ENCODE peak calls at places on chromosome 12, in seven cellular contexts. F, W, B, Y, A, L and T are unnamed samples. For H3K27me3, the result is how much of the 10 kb centered on the place peaks cover.

GRCh38 chr12:45303955-45304354 is 88.1 kb downstream of the ANO6 start:
- DNase-seq in F (no peak), W (no peak), B (no peak), Y (no peak), A (no peak), L (no peak), T (no peak)

GRCh38 chr12:112842441-112842840 is 50.9 kb downstream of the RPH3A start:
- DNase-seq in F (no peak), W (no peak), B (no peak), Y (no peak), A (no peak), L (no peak), T (no peak)

GRCh38 chr12:79844693-79845092 is 90.2 kb downstream of the PPP1R12A start:
- DNase-seq in F (no peak), W (no peak), B (peak), Y (peak), A (no peak), L (no peak), T (no peak)

GRCh38 chr12:66203820-66204219 is 14.8 kb downstream of the IRAK3 start:
- DNase-seq in F (no peak), W (no peak), B (no peak), Y (no peak), A (no peak), L (no peak), T (no peak)

GRCh38 chr12:92769124-92769901 is 66.5 kb downstream of the PLEKHG7 start:
- DNase-seq in F (no peak), W (no peak), B (no peak), Y (no peak), A (no peak), L (no peak), T (no peak)

GRCh38 chr12:86256169-86256568 is at the start of gene MGAT4C:
- DNase-seq in F (no peak), W (no peak), B (no peak), Y (no peak), A (no peak), L (no peak), T (no peak)

GRCh38 chr12:92068441-92068840 is 77.2 kb downstream of the BTG1 start:
- DNase-seq in F (no peak), W (no peak), B (no peak), Y (no peak), A (no peak), L (no peak), T (peak)

GRCh38 chr12:67630373-67631088 is 18.0 kb upstream of the DYRK2 start:
- DNase-seq in F (peak), W (no peak), B (no peak), Y (no peak), A (no peak), L (no peak), T (peak)

GRCh38 chr12:93583993-93584392 is 11.5 kb downstream of the SOCS2 start:
- DNase-seq in F (no peak), W (no peak), B (no peak), Y (no peak), A (no peak), L (no peak), T (no peak)

GRCh38 chr12:6302621-6303020 is 7.9 kb upstream of the PLEKHG6 start:
- DNase-seq in F (no peak), W (no peak), B (no peak), Y (no peak), A (no peak), L (no peak), T (no peak)

DNA sequence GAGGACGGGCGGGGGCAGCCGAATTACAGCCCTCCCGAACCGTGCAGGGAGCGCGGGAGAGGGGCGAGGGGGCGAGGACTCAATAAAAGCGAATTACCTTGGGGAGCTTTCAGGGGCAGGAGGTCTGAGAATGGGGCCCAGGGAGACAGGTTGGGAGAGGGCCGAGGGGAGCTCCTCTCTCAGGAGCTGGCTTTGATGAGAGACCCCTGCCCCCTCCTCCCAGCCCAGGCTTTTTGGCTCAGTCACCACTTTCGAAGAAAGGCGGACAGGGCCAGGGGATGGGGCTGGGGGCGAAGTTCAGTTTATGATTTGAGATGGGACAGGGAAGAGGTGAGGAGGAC is 783 bp downstream of the HOXC9 start:
- DNase-seq in F (no peak), W (no peak), B (no peak), Y (no peak), A (no peak), L (no peak), T (no peak)
- H3K4me3 ChIP-seq in F (peak), W (peak), B (peak), Y (no peak), A (peak), L (no peak), T (no peak)

GRCh38 chr12:49094966-49095365 is 365 bp upstream of the DHH start:
- DNase-seq in F (no peak), W (no peak), B (no peak), Y (no peak), A (no peak), L (no peak), T (no peak)
- H3K27me3 ChIP-seq in F (under half), W (under half), B (under half), Y (under half), A (half or more), L (under half), T (under half)

DNA sequence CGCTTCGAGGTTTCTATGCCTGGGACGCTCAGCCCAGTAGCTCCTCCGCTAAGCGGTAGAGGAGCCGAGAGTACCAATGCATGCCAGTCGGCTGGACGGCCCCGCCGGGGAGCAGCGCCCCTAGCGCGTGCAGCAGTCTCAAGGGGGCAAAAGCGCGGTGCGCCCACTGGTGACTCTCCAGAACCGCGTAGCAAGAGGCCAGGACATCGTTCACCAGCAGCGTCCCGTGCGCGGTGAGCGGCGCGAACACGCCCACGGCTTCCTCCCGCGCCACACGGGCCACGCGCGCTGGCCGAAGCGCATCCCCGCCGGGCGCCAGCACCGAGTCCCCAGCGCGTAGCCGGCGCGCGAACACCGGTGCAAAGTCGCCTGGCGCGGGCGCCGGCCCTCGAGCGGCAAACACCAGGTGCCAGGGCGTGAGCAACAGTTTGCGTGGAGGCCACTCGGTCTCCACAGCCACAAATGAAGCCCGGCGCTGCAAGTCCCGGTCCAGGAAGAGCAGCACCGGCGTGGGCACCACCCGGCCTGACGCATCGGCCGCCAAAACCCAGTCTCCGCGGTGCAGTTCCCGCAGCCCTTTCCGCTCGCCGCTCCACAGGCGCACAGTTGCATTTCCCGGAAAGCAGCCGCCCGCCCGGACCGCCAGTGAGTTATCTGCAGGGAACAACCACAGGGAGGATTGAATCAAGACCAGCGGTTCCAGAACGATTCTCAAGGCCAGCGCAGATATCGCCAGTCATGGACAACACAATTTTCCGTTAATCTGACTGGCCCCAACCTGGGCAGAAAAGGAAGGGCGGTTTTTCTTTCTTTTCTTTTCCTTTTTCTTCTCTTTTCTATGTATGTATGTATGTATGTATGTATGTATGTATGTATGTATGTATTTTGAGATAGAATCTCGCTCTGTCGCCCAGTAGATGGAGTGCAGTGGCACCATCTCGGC is 4.5 kb downstream of the DHH start:
- DNase-seq in F (no peak), W (peak), B (no peak), Y (no peak), A (no peak), L (no peak), T (no peak)
- H3K4me3 ChIP-seq in F (peak), W (peak), B (peak), Y (peak), A (peak), L (no peak), T (peak)

GRCh38 chr12:114414866-114415524 is 9.1 kb upstream of the TBX5 start:
- DNase-seq in F (no peak), W (no peak), B (no peak), Y (no peak), A (no peak), L (no peak), T (no peak)
- H3K27me3 ChIP-seq in F (under half), W (under half), B (under half), Y (half or more), A (half or more), L (under half), T (half or more)

DNA sequence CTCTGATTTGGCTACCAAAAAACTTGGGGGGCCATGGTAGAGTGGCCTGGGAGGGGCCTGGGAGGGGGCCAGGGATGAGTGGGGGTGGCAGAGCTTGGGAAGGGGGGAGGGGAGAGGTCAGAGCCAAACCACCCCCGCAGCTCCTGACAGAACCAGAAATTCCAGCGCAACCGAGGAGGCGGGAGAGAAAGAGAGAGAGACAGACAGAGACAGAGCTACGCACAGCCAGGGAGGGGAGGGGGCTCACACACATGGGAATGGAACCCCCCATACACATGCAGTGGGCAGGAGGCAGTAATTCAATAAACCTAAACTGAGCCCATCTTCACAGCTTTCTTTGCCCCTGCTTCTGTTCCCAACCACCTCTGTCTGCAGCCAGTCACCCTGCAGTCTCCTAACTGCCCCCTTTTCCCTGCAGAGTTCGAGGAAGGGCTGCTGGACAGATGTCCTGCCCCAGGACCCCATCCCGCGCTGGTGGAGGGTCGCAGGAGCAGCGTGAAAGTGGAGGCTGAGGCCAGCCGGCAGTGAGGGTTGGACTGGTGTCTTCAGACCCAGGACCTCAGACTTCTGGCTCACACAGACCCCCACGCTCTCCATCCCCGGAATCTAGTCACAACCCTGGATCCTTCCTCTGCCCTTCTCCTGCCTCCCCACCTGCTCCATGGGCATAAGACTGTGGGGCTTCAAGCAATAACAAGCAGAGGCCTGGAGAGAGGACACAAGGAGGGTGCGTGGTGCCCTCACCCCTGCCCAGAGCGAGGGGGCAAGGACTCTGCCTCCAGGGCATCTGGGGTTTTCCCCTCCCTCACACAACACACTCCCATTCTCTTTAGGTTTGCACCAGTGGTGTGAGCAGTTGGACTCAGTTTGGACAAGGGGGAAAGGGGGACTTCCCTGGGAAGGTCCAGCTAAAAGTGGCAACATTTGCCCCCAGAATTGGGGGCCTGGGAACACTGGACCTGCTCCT is 5.6 kb downstream of the NAB2 start:
- DNase-seq in F (no peak), W (no peak), B (no peak), Y (no peak), A (no peak), L (no peak), T (no peak)
- H3K4me3 ChIP-seq in F (no peak), W (no peak), B (no peak), Y (no peak), A (peak), L (no peak), T (no peak)

DNA sequence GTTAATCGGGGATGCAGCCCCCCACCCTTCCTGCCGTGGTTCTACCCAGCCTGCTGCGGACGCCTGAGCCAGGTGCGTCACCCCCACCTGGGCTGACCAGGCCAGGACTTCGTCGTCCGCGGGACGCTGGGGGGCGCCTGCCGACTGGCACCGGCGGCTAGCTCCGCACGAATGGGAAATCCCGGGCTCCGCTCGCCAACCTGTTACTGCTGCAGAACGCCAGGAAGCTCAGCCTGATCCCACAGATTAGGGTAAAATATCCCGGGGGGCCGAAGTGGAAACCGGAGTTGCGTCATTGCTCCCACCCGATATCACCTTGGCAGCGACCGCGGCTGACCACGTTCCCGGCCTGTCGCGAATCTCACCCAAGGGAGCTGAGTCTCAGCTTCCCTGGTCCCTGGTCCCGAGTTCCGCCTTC is 528 bp upstream of the VDR start:
- DNase-seq in F (peak), W (peak), B (no peak), Y (no peak), A (peak), L (peak), T (peak)
- H3K27me3 ChIP-seq in F (under half), W (under half), B (under half), Y (under half), A (under half), L (under half), T (under half)

GRCh38 chr12:75389061-75389460 is 1.8 kb upstream of the GLIPR1L2 start:
- DNase-seq in F (no peak), W (no peak), B (no peak), Y (peak), A (no peak), L (no peak), T (no peak)
- H3K4me3 ChIP-seq in F (no peak), W (peak), B (no peak), Y (no peak), A (peak), L (no peak), T (no peak)

DNA sequence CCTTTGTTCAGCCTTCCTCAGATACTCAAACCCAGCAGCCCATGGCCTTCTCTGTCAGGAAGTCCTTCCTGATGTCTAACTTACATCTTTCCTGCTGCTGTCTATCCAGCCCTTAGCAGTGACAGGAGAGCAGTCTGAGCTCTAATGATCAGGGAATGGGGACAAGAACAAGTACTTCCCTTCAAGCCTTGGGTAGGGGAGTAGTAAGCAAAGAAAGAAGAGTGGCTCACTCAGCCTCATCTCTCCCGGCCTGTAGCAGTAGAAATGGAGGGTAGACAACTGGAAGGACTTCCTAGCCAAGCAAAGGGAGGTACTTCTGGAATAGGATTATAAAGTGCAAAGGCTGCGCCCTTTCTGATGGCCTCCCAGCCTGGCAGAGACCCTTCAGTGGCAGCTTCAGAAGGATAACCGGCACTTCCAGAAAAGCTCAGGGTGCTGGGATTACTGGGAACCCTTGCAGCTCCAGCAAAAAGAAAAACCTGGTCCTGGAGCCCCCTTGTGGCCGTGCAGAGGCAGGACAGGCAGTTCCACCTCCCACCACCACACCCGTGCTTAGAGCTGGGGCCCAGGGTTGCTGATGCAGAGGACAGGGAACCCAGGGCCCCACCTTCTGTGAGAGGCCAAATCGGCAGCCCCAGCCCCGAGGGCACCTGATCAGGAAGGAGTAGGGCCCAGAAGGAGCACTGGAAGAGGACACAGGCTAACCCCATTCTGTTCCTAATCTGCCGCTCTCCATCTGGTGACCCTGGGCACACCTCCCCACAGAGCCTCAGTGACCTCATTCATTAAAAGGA is 12.4 kb upstream of the SMUG1 start:
- DNase-seq in F (peak), W (peak), B (no peak), Y (peak), A (peak), L (peak), T (peak)
- H3K27me3 ChIP-seq in F (under half), W (under half), B (under half), Y (under half), A (half or more), L (under half), T (half or more)